ENCODE peak calls at places on chromosomes 13 and 19, in four cellular contexts. A is fibroblast of lung, V is IMR-90, L is HCT116. D is an unnamed sample.

GRCh38 chr19:2270157-2270571 is 11.8 kb downstream of the PEAK3 start:
- DNase-seq in L (no peak), V (no peak), A (no peak), D (no peak)

GRCh38 chr13:26463848-26464247 is 93.6 kb upstream of the WASF3 start:
- DNase-seq in L (no peak), A (no peak), V (no peak), D (no peak)

GRCh38 chr13:31138515-31138914 is 23.2 kb downstream of the HSPH1 start:
- DNase-seq in V (no peak), A (no peak), L (no peak), D (peak; percentile 9)

GRCh38 chr19:42032428-42032827 is 37.6 kb downstream of the GRIK5 start:
- DNase-seq in A (peak; percentile 16), L (no peak), V (no peak), D (peak; percentile 80)

GRCh38 chr19:49520705-49521319 is 7.0 kb upstream of the RCN3 start:
- DNase-seq in V (no peak), A (no peak), L (no peak), D (no peak)

GRCh38 chr19:47778089-47778953 is at the start of gene SELENOW:
- DNase-seq in L (peak; percentile 55), A (peak; percentile 64), V (peak; percentile 46), D (peak; percentile 67)

GRCh38 chr13:48583859-48584311 is 51.0 kb upstream of the RCBTB2 start:
- DNase-seq in V (no peak), L (no peak), A (no peak), D (peak; percentile 65)

GRCh38 chr19:940591-941291 is 14.9 kb downstream of the ARID3A start:
- DNase-seq in V (peak; percentile 57), L (no peak), A (peak; percentile 91), D (peak; percentile 66)

GRCh38 chr19:30896551-30896950 is 452.7 kb downstream of the TSHZ3 start:
- DNase-seq in A (no peak), V (no peak), L (no peak), D (no peak)

GRCh38 chr13:32001392-32001768 is 30.2 kb upstream of the FRY start:
- DNase-seq in A (peak; percentile 54), L (peak; percentile 22), V (peak; percentile 41), D (peak; percentile 60)

GRCh38 chr13:80084086-80084676 is 256.7 kb downstream of the SPRY2 start:
- DNase-seq in V (peak; percentile 93), L (no peak), A (peak; percentile 95), D (peak; percentile 64)

GRCh38 chr13:91247768-91248167 is 99.7 kb upstream of the MIR17HG start:
- DNase-seq in A (peak; percentile 15), V (no peak), L (no peak), D (peak; percentile 23)

GRCh38 chr19:15291089-15291488 is 41.2 kb downstream of the BRD4 start:
- DNase-seq in A (no peak), L (no peak), V (peak; percentile 83), D (no peak)

GRCh38 chr13:31204592-31204991 is 4.8 kb downstream of the B3GLCT start:
- DNase-seq in A (peak; percentile 44), V (peak; percentile 60), L (peak; percentile 45), D (peak; percentile 68)

GRCh38 chr13:23510979-23511735 is 59.1 kb upstream of the TNFRSF19 start:
- DNase-seq in A (peak; percentile 53), L (peak; percentile 6), V (peak; percentile 75), D (peak; percentile 50)

GRCh38 chr13:30346159-30346788 is 38.9 kb upstream of the KATNAL1 start:
- DNase-seq in V (no peak), L (no peak), A (no peak), D (no peak)

GRCh38 chr13:84263354-84264069 is 381.2 kb upstream of the SLITRK1 start:
- DNase-seq in L (no peak), V (no peak), A (no peak), D (no peak)

GRCh38 chr19:29841209-29841558 is 29.4 kb downstream of the CCNE1 start:
- DNase-seq in A (no peak), L (no peak), V (no peak), D (peak; percentile 26)

GRCh38 chr19:47796785-47797184 is 7.6 kb downstream of the TPRX1 start:
- DNase-seq in V (no peak), A (no peak), L (no peak), D (no peak)

GRCh38 chr19:45130888-45131615 is 29.7 kb downstream of the NKPD1 start:
- DNase-seq in V (peak; percentile 16), L (peak; percentile 19), A (no peak), D (peak; percentile 58)

GRCh38 chr19:4844348-4845179 is 13.1 kb upstream of the TICAM1 start:
- DNase-seq in L (no peak), A (peak; percentile 83), V (peak; percentile 25), D (no peak)

GRCh38 chr13:98665638-98665995 is 86.9 kb downstream of the SLC15A1 start:
- DNase-seq in L (no peak), V (no peak), A (no peak), D (peak; percentile 56)

GRCh38 chr13:84973661-84974060 is 825.6 kb downstream of the SLITRK6 start:
- DNase-seq in V (no peak), L (no peak), A (no peak), D (no peak)

GRCh38 chr13:112839347-112840105 is 129.5 kb upstream of the MCF2L start:
- DNase-seq in A (peak; percentile 50), L (no peak), V (peak; percentile 61), D (no peak)

GRCh38 chr13:99434258-99434788 is 66.9 kb upstream of the TM9SF2 start:
- DNase-seq in L (no peak), A (no peak), V (no peak), D (no peak)

GRCh38 chr13:25906211-25906661 is 145.6 kb downstream of the SHISA2 start:
- DNase-seq in L (no peak), V (no peak), A (no peak), D (no peak)

GRCh38 chr13:98997051-98997730 is 19.3 kb upstream of the DOCK9 start:
- DNase-seq in A (no peak), V (no peak), L (no peak), D (no peak)

GRCh38 chr13:110256126-110256905 is 50.6 kb downstream of the COL4A1 start:
- DNase-seq in V (no peak), A (no peak), L (no peak), D (no peak)

GRCh38 chr13:32409561-32410440 is 18.1 kb downstream of the N4BP2L1 start:
- DNase-seq in V (peak; percentile 63), A (peak; percentile 85), L (no peak), D (no peak)

GRCh38 chr13:110251227-110251791 is 55.6 kb downstream of the COL4A1 start:
- DNase-seq in A (no peak), V (no peak), L (no peak), D (no peak)

GRCh38 chr13:106104281-106104901 is 431.1 kb downstream of the EFNB2 start:
- DNase-seq in L (peak; percentile 78), V (peak; percentile 91), A (peak; percentile 83), D (peak; percentile 91)

GRCh38 chr13:114072421-114072820 is 60.0 kb downstream of the RASA3 start:
- DNase-seq in A (no peak), V (no peak), L (no peak), D (no peak)

GRCh38 chr13:92187378-92187989 is 789.1 kb downstream of the GPC5 start:
- DNase-seq in A (peak; percentile 62), V (peak; percentile 27), L (no peak), D (peak; percentile 46)

DNA sequence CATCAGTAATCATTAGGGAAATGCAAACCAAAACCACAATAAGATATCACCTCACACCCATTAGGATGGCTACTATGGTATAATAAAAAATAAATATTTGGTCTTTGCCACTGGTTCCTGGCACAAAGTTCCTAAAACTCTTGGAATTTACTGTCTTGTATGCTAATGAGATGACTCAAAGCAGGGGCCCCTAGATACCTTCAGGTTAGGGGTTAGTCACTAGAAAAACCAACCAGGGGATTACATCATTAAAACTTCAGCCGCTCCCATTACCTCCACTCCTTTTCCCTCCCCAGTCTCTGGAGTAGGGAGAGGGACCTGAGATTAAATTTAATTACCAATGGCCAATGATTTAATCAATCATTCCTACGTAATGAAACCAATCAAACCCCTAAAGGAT is 49.6 kb downstream of the THSD1 start:
- DNase-seq in A (peak; percentile 27), V (peak; percentile 57), L (no peak), D (peak; percentile 81)
- H3K36me3 ChIP-seq in A (no peaks in the 10 kb centered on the region), V (no peaks in the 10 kb centered on the region), L (no peaks in the 10 kb centered on the region), D (no peaks in the 10 kb centered on the region)

GRCh38 chr19:18319591-18320135 is 3.2 kb downstream of the LSM4 start:
- DNase-seq in V (no peak), L (no peak), A (no peak), D (no peak)

GRCh38 chr19:18320865-18321728 is 1.8 kb downstream of the LSM4 start:
- DNase-seq in V (no peak), L (no peak), A (no peak), D (no peak)

GRCh38 chr19:18322759-18323460 is at the start of gene LSM4:
- DNase-seq in L (peak; percentile 98), A (peak; percentile 95), V (peak; percentile 95), D (peak; percentile 99)

GRCh38 chr19:18321729-18322091 is 1.2 kb downstream of the LSM4 start:
- DNase-seq in V (peak; percentile 33), A (peak; percentile 36), L (no peak), D (no peak)

GRCh38 chr19:18322318-18322758 is 538 bp downstream of the LSM4 start:
- DNase-seq in A (peak; percentile 70), L (no peak), V (peak; percentile 65), D (peak; percentile 43)
- H3K27ac ChIP-seq in A (peak overlapping the region; percentile 82), L (peak overlapping the region; percentile 93), V (peak overlapping the region; percentile 73), D (peak overlapping the region; percentile 73)

GRCh38 chr13:36548129-36548528 is 115.8 kb downstream of the CCNA1 start:
- DNase-seq in A (no peak), V (no peak), L (no peak), D (no peak)

GRCh38 chr13:36549126-36549702 is 116.9 kb downstream of the CCNA1 start:
- DNase-seq in L (no peak), V (no peak), A (no peak), D (no peak)

DNA sequence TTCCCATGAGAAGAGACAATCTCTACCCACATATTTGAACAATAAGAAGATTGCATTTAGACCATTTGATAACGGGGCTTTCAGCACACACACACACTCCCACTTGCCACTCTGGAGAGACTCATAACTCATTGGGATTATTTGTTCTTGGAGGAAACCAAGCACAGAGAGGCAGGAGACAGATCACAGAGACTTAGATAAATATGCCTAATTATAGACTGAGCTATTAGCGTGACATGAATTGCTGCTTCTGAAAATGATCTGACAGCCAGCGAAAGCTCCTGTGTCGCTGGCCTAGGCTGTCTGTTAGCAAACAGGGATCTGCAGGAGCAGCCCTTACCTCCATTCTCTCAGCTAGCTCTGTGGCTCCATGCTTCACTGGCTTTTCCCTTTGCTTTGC is 111.4 kb downstream of the CCNA1 start:
- DNase-seq in A (no peak), V (no peak), L (no peak), D (no peak)
- H2AFZ ChIP-seq in A (no peak overlapping the region), V (no peak overlapping the region), L (no peak overlapping the region), D (no peak overlapping the region)

GRCh38 chr13:51370116-51370515 is 30.6 kb downstream of the SERPINE3 start:
- DNase-seq in A (peak; percentile 68), V (peak; percentile 41), L (no peak), D (no peak)

GRCh38 chr13:51373451-51373850 is 34.0 kb downstream of the SERPINE3 start:
- DNase-seq in L (no peak), A (no peak), V (no peak), D (no peak)

GRCh38 chr13:51371768-51372399 is 32.4 kb downstream of the SERPINE3 start:
- DNase-seq in L (no peak), V (no peak), A (no peak), D (no peak)

DNA sequence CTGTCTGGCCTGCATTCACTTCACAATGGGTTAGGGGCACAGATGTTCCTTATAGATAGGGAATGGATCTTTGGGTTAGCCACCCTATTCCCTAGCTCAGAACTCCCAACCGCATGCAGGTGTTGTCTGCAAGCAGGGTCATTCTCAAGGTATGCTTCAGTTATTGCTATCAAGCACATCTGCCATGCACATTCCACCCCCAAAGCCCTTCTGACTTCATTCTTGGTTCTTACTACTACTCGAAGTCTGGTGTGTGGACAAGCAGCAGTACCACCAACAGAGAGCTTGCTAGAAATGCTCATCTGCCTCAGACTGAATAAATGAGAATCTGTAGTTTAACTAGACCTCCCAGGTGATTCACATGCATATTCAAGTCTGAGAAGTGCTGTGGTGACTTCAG is 31.3 kb downstream of the SERPINE3 start:
- DNase-seq in L (no peak), A (no peak), V (no peak), D (no peak)
- H3K36me3 ChIP-seq in L (peaks cover 22% of the 10 kb centered on the region), A (peaks cover 7% of the 10 kb centered on the region), V (peaks cover 37% of the 10 kb centered on the region), D (peaks cover 43% of the 10 kb centered on the region)

D was measured in PC-3.